ENCODE peak calls at places on chromosomes 16 and 17, in four cellular contexts. P, H, I and K are unnamed samples.
A peak's percentile ranks its signal among the peaks of the same experiment; 100 is the strongest.

GRCh38 chr17:2170023-2170422 is 115.1 kb downstream of the HIC1 start:
- DNase-seq in P (no peak), H (no peak), I (peak; percentile 21), K (no peak)

GRCh38 chr16:65336169-65336568 is 214.3 kb upstream of the CDH11 start:
- DNase-seq in P (peak; percentile 83), H (no peak), I (no peak), K (no peak)

GRCh38 chr17:80512233-80512632 is 32.4 kb upstream of the RPTOR start:
- DNase-seq in P (no peak), H (no peak), I (no peak), K (no peak)

GRCh38 chr17:55265434-55266021 is 768 bp downstream of the HLF start:
- DNase-seq in P (no peak), H (no peak), I (no peak), K (no peak)

GRCh38 chr17:71975998-71976649 is 144.7 kb upstream of the SOX9 start:
- DNase-seq in P (peak; percentile 86), H (peak; percentile 84), I (no peak), K (peak; percentile 53)

GRCh38 chr16:4697867-4698291 is 4.5 kb downstream of the NUDT16L1 start:
- DNase-seq in P (no peak), H (no peak), I (no peak), K (no peak)

GRCh38 chr16:79265701-79266100 is 334.8 kb downstream of the MAF start:
- DNase-seq in P (no peak), H (no peak), I (no peak), K (no peak)

GRCh38 chr16:80806957-80807356 is 2.6 kb upstream of the CDYL2 start:
- DNase-seq in P (peak; percentile 9), H (no peak), I (peak; percentile 41), K (no peak)

GRCh38 chr17:18877104-18877503 is 19.2 kb downstream of the PRPSAP2 start:
- DNase-seq in P (no peak), H (no peak), I (no peak), K (no peak)

GRCh38 chr17:74815671-74816370 is 39.7 kb upstream of the NAT9 start:
- DNase-seq in P (no peak), H (no peak), I (no peak), K (no peak)

GRCh38 chr16:67394271-67395104 is 1.2 kb upstream of the TPPP3 start:
- DNase-seq in P (no peak), H (no peak), I (no peak), K (no peak)

GRCh38 chr17:37741334-37742113 is 3.3 kb downstream of the HNF1B start:
- DNase-seq in P (no peak), H (no peak), I (no peak), K (no peak)

GRCh38 chr16:83813818-83814653 is 6.3 kb downstream of the HSBP1 start:
- DNase-seq in P (peak; percentile 62), H (no peak), I (no peak), K (no peak)

GRCh38 chr16:67666032-67666537 is 465 bp downstream of the ENKD1 start:
- DNase-seq in P (no peak), H (no peak), I (peak; percentile 41), K (no peak)

GRCh38 chr16:23385441-23385840 is 67.5 kb downstream of the COG7 start:
- DNase-seq in P (no peak), H (no peak), I (no peak), K (no peak)

GRCh38 chr17:78315355-78316114 is 44.3 kb downstream of the SOCS3 start:
- DNase-seq in P (peak; percentile 80), H (peak; percentile 56), I (peak; percentile 72), K (peak; percentile 79)

GRCh38 chr16:879461-879861 is 78.9 kb upstream of the GNG13 start:
- DNase-seq in P (no peak), H (no peak), I (no peak), K (no peak)

GRCh38 chr16:17768257-17768656 is 297.5 kb upstream of the XYLT1 start:
- DNase-seq in P (peak; percentile 68), H (no peak), I (no peak), K (no peak)

GRCh38 chr16:88976359-88977027 is 514 bp downstream of the CBFA2T3 start:
- DNase-seq in P (no peak), H (no peak), I (no peak), K (no peak)

GRCh38 chr17:38870259-38871165 is 654 bp downstream of the LASP1 start:
- DNase-seq in P (no peak), H (peak; percentile 69), I (peak; percentile 79), K (peak; percentile 75)

GRCh38 chr17:54903375-54903774 is 2.7 kb downstream of the TOM1L1 start:
- DNase-seq in P (no peak), H (peak; percentile 41), I (no peak), K (peak; percentile 86)

GRCh38 chr17:79942011-79942405 is 93.7 kb downstream of the TBC1D16 start:
- DNase-seq in P (no peak), H (no peak), I (no peak), K (no peak)

GRCh38 chr16:89787365-89787805 is 29.1 kb downstream of the FANCA start:
- DNase-seq in P (no peak), H (no peak), I (no peak), K (no peak)

GRCh38 chr17:4710693-4711634 is 532 bp downstream of the ARRB2 start:
- DNase-seq in P (no peak), H (no peak), I (peak; percentile 53), K (peak; percentile 35)

GRCh38 chr17:76104140-76104895 is 731 bp upstream of the EXOC7 start:
- DNase-seq in P (no peak), H (no peak), I (no peak), K (no peak)

GRCh38 chr17:56754523-56755208 is 79.1 kb downstream of the C17orf67 start:
- DNase-seq in P (no peak), H (no peak), I (no peak), K (no peak)

GRCh38 chr16:50635505-50636392 is 45.4 kb downstream of the SNX20 start:
- DNase-seq in P (no peak), H (no peak), I (peak; percentile 19), K (no peak)

GRCh38 chr17:47847341-47848197 is 3.4 kb downstream of the SP6 start:
- DNase-seq in P (no peak), H (no peak), I (peak; percentile 38), K (no peak)

GRCh38 chr16:46972429-46972970 is 974 bp downstream of the DNAJA2 start:
- DNase-seq in P (no peak), H (no peak), I (no peak), K (no peak)

GRCh38 chr17:73760186-73760758 is 116.0 kb upstream of the SDK2 start:
- DNase-seq in P (no peak), H (no peak), I (no peak), K (no peak)

GRCh38 chr16:10741844-10742243 is 1.8 kb upstream of the NUBP1 start:
- DNase-seq in P (no peak), H (no peak), I (no peak), K (peak; percentile 61)

GRCh38 chr17:11644265-11645212 is 46.3 kb downstream of the DNAH9 start:
- DNase-seq in P (no peak), H (peak; percentile 81), I (peak; percentile 32), K (peak; percentile 72)

GRCh38 chr16:87681990-87682570 is 79.8 kb downstream of the JPH3 start:
- DNase-seq in P (peak; percentile 16), H (peak; percentile 26), I (peak; percentile 25), K (no peak)